ENCODE peak calls at places on chromosomes 2 and 18, in seven cellular contexts. Z, N, I, Q, M, H and P are unnamed samples.

GRCh38 chr2:14535156-14535555 is 97.4 kb upstream of the LRATD1 start:
- DNase-seq in Z (no peak), N (no peak), I (no peak), Q (peak), M (no peak), H (no peak), P (no peak)

GRCh38 chr18:70296289-70296688 is 7.4 kb downstream of the SOCS6 start:
- DNase-seq in Z (no peak), N (peak), I (no peak), Q (no peak), M (no peak), H (peak), P (no peak)

GRCh38 chr18:46324556-46324955 is 220.4 kb downstream of the HAUS1 start:
- DNase-seq in Z (no peak), N (no peak), I (peak), Q (no peak), M (peak), H (no peak), P (no peak)

GRCh38 chr2:68809324-68810240 is 61.6 kb downstream of the BMP10 start:
- DNase-seq in Z (no peak), N (no peak), I (no peak), Q (no peak), M (no peak), H (no peak), P (no peak)

GRCh38 chr2:215031330-215031729 is 107.1 kb downstream of the ABCA12 start:
- DNase-seq in Z (no peak), N (no peak), I (no peak), Q (no peak), M (peak), H (no peak), P (no peak)

GRCh38 chr2:118580651-118581050 is 266.8 kb downstream of the EN1 start:
- DNase-seq in Z (no peak), N (no peak), I (peak), Q (no peak), M (peak), H (no peak), P (no peak)

GRCh38 chr18:54835944-54836343 is 7.7 kb downstream of the RAB27B start:
- DNase-seq in Z (no peak), N (no peak), I (no peak), Q (no peak), M (no peak), H (no peak), P (no peak)

GRCh38 chr18:73840319-73841065 is 307.1 kb downstream of the FBXO15 start:
- DNase-seq in Z (no peak), N (no peak), I (no peak), Q (no peak), M (no peak), H (no peak), P (no peak)

GRCh38 chr2:237574894-237575868 is 8.8 kb downstream of the PRLH start:
- DNase-seq in Z (no peak), N (peak), I (no peak), Q (peak), M (peak), H (peak), P (peak)

DNA sequence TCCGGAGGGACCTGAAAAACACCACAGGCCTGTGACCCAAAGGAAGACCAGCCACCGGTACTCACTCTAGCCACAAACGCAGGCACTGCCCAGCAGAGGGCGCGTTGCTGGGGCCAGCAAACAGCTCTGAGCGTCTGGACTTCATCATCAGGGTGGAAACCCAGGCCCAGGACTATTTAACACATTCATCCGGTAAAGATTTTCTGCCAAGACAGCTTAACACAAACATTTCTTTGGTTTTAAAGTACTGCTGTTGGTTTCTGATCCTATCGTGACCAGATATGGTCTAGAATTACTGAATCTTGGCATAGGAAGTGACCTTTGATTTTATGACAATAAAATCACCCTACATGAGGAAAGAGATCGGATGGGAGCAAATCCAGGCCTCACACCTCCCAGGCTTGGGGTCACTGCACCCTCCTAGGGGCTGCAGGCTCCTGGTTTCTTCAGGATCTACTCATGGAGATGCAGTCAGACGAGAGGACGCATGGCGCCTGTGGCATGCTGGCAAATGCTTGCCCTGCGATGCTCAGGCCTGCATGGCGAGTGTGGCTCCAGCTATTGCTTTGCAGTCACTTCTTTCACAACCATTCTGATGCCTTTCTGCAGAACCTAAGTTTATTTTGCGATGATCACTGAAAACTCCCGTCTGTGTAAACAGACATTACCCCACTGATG is 130.4 kb downstream of the COL4A4 start:
- DNase-seq in Z (peak), N (peak), I (peak), Q (peak), M (peak), H (no peak), P (no peak)
- TF ChIP-seq CTCF in Z (peak), N (peak), I (peak), Q (peak), M (peak), H (peak), P (no peak)

DNA sequence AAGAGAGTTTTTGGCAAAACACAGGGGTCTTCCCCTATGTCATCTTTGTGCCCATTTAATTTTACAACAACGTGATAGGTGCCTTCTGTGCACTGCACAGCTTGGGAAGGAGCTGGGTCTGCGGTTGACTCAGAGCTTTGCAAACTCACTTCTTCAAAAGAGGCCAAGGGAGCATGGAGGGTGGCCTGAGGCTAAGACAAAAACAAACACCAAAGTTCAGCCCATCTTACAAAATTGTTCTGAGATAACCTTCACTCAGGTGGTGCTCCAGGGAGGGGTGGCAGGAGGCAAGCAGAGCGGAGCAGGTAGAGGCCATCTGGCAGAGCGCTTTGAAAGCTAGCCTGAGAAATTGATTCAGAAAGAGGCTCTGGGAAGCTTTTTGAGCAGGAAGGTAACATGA is 9.8 kb downstream of the SOWAHC start:
- DNase-seq in Z (no peak), N (no peak), I (no peak), Q (no peak), M (no peak), H (no peak), P (no peak)
- TF ChIP-seq CTCF in Z (no peak), N (no peak), I (no peak), Q (no peak), M (no peak), H (no peak), P (no peak)

GRCh38 chr2:8524823-8525222 is 157.0 kb upstream of the ID2 start:
- DNase-seq in Z (no peak), N (no peak), I (no peak), Q (no peak), M (no peak), H (no peak), P (no peak)
- TF ChIP-seq CTCF in Z (no peak), N (no peak), I (no peak), Q (no peak), M (no peak), H (no peak), P (no peak)

GRCh38 chr2:231133365-231134114 is 8.7 kb upstream of the HTR2B start:
- DNase-seq in Z (no peak), N (no peak), I (no peak), Q (no peak), M (peak), H (no peak), P (no peak)

GRCh38 chr2:231134910-231135650 is 10.2 kb upstream of the HTR2B start:
- DNase-seq in Z (no peak), N (no peak), I (no peak), Q (no peak), M (no peak), H (no peak), P (no peak)

GRCh38 chr2:231138699-231139098 is 13.9 kb upstream of the HTR2B start:
- DNase-seq in Z (no peak), N (no peak), I (peak), Q (no peak), M (no peak), H (no peak), P (no peak)
- TF ChIP-seq CTCF in Z (no peak), N (no peak), I (no peak), Q (no peak), M (no peak), H (no peak), P (no peak)

DNA sequence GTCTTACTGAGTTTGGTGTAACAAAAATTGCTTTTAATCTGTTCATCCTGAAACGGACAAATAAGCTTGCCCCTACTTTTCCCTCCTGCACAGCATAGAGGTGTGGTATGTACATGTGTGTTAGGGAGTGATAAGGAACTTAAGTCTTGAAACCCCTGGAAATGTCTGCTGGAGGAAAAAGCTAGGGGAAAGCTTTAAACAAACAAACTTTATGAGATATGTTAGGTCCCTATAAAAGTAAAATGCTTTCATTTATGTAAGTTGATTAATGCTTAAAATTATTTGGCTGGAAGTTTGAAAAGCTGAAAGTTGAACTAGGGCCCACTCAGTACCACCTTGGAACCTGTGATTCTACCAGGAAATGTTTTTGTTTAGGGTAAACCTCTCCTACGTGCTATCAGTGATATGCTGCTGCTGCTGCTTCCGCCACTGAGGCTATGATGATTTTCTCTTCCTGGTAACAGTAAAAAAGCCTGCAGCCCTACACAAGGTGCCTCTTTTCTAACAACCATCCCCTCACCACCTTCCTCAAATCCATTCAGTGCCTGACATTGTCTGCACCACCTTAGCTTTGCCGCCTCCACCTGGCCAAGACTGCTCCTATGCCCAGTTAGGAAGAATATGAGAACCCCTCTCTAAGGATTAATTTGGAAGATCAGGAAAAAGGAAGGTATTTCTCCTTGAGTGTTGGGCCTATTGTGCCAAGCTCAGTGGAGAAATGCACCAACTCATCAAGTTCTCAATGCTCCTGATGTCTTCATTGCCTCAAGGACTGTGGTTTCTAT is 2.5 kb upstream of the YES1 start:
- DNase-seq in Z (no peak), N (no peak), I (no peak), Q (no peak), M (no peak), H (no peak), P (no peak)
- TF ChIP-seq CTCF in Z (no peak), N (no peak), I (no peak), Q (no peak), M (no peak), H (no peak), P (no peak)

DNA sequence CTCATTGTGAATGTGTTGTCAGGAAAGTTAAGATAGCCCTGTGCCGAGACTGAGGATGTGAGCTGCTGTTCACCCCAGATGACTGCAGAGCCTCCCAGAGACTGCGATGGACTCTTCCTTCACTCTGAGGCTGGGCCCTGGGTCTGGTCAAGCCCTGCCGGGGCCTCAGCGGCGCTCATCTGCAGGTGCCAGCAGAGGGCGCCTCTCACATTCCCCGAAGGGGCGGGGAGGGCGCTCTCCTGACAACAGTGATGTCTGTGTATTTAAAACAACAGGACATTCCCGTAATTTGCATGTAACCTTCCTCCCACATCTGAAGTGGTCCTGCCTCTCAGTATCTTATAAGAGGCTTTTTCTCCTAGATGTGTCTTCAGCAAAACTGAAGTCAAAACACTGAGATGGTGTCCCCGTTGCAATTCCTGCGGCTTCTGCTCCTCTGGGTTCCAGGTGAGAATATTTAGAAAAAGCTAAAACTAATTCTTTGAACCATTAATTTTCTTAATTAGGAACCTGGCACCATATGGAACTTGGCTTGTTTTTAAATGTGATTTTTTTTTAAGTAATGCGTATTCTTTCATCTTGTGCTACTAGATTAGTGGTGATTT is 1377.9 kb downstream of the RPIA start:
- DNase-seq in Z (no peak), N (no peak), I (no peak), Q (peak), M (peak), H (no peak), P (no peak)
- TF ChIP-seq CTCF in Z (no peak), N (peak), I (peak), Q (peak), M (peak), H (peak), P (no peak)